ENCODE peak calls at places on chromosome 5, in six cellular contexts. O is effector memory CD4-positive, alpha-beta T cell; I is SK-N-SH; A is NCI-H446; M is stimulated activated CD4-positive, alpha-beta T cell treated with anti-CD3 and anti-CD28 coated beads, Interleukin-12 subunit alpha, Interleukin-12 subunit beta, amount 100 ng/mL, for 4 hours; F is AG08396. P is an unnamed sample.

GRCh38 chr5:9194509-9194908 is 351.4 kb downstream of the SEMA5A start:
- DNase-seq in M (no peak), F (peak), O (no peak), A (no peak), I (peak), P (no peak)

GRCh38 chr5:158287643-158288228 is 428.8 kb upstream of the CLINT1 start:
- DNase-seq in F (peak), I (no peak), A (no peak), O (no peak), M (no peak), P (no peak)

GRCh38 chr5:82719368-82719767 is 357.8 kb downstream of the TMEM167A start:
- DNase-seq in A (no peak), M (no peak), F (peak), O (no peak), I (no peak), P (no peak)

GRCh38 chr5:13276143-13276542 is 668.3 kb downstream of the DNAH5 start:
- DNase-seq in A (no peak), M (no peak), I (no peak), O (no peak), F (no peak), P (no peak)

GRCh38 chr5:133667217-133667616 is 54.9 kb upstream of the FSTL4 start:
- DNase-seq in F (no peak), I (no peak), M (no peak), O (no peak), A (no peak), P (no peak)

GRCh38 chr5:148290271-148291195 is 21.7 kb upstream of the SPINK7 start:
- DNase-seq in F (peak), I (peak), O (no peak), A (no peak), M (no peak), P (peak)

GRCh38 chr5:81665795-81666194 is 85.1 kb downstream of the SSBP2 start:
- DNase-seq in A (no peak), F (no peak), I (no peak), O (no peak), M (no peak), P (no peak)

GRCh38 chr5:40879163-40879942 is 29.9 kb upstream of the C7 start:
- DNase-seq in A (peak), O (no peak), M (no peak), I (peak), F (peak), P (peak)

GRCh38 chr5:177963966-177964365 is 32.1 kb downstream of the PROP1 start:
- DNase-seq in O (no peak), M (no peak), A (no peak), I (no peak), F (no peak), P (no peak)

GRCh38 chr5:150618588-150619281 is 21.7 kb upstream of the SYNPO start:
- DNase-seq in F (no peak), A (no peak), O (no peak), M (no peak), I (peak), P (peak)

GRCh38 chr5:72390836-72391235 is 70.7 kb downstream of the PTCD2 start:
- DNase-seq in A (no peak), I (no peak), O (no peak), F (no peak), M (no peak), P (no peak)

GRCh38 chr5:151718168-151718567 is 31.5 kb upstream of the SPARC start:
- DNase-seq in F (peak), O (no peak), I (no peak), A (no peak), M (no peak), P (no peak)

GRCh38 chr5:652023-652515 is 39.9 kb downstream of the CEP72 start:
- DNase-seq in F (no peak), I (peak), M (no peak), A (no peak), O (no peak), P (no peak)

GRCh38 chr5:136622737-136623136 is 257.4 kb upstream of the TRPC7 start:
- DNase-seq in A (no peak), I (no peak), F (no peak), O (no peak), M (no peak), P (no peak)

GRCh38 chr5:170360712-170361501 is 28.3 kb downstream of the KCNMB1 start:
- DNase-seq in M (no peak), A (no peak), F (no peak), I (no peak), O (no peak), P (no peak)

GRCh38 chr5:35822541-35822940 is 34.1 kb upstream of the IL7R start:
- DNase-seq in I (no peak), O (peak), M (no peak), F (no peak), A (no peak), P (no peak)